ENCODE peak calls at places on chromosomes 5 and 9, in eight cellular contexts. A is astrocyte; E is EH; V is NCI-H1092 treated with DMSO at 0.1 percent for 48 hours; K is activated CD4-positive, alpha-beta T cell treated with anti-CD3 and anti-CD28 coated beads for 48 hours; Y is tibial nerve; N is NCI-H1694; L is GM18507. B is an unnamed sample.

GRCh38 chr9:137411670-137412380 is 11.1 kb downstream of the EXD3 start:
- DNase-seq in E (peak; percentile 91), N (no peak), Y (peak; percentile 69), A (peak; percentile 91), K (peak; percentile 58), V (no peak), L (peak; percentile 70), B (peak; percentile 78)

GRCh38 chr9:134123764-134124128 is 12.1 kb upstream of the WDR5 start:
- DNase-seq in L (no peak), E (no peak), A (no peak), K (no peak), V (no peak), N (no peak), Y (no peak), B (no peak)

GRCh38 chr5:118518720-118519119 is 469.6 kb downstream of the DTWD2 start:
- DNase-seq in E (no peak), A (no peak), K (no peak), N (no peak), V (no peak), L (no peak), Y (no peak), B (no peak)

GRCh38 chr5:177455036-177455660 is 8.5 kb downstream of the PRR7 start:
- DNase-seq in A (peak; percentile 49), K (peak; percentile 95), N (peak; percentile 36), Y (no peak), L (peak; percentile 73), E (peak; percentile 68), V (peak; percentile 68), B (peak; percentile 95)

GRCh38 chr9:130938652-130939404 is at the start of gene FIBCD1:
- DNase-seq in K (peak; percentile 39), E (peak; percentile 45), N (no peak), V (peak; percentile 13), A (peak; percentile 18), L (no peak), Y (no peak), B (peak; percentile 24)

GRCh38 chr5:141524604-141525597 is 36.0 kb downstream of the PCDHGC5 start:
- DNase-seq in A (peak; percentile 90), L (no peak), K (peak; percentile 53), V (peak; percentile 83), Y (peak; percentile 89), E (peak; percentile 97), N (peak; percentile 96), B (peak; percentile 60)

GRCh38 chr5:149658299-149658698 is 71.8 kb upstream of the PPARGC1B start:
- DNase-seq in Y (no peak), L (no peak), E (no peak), K (no peak), V (no peak), A (no peak), N (no peak), B (no peak)

GRCh38 chr9:14051459-14051858 is 262.5 kb downstream of the NFIB start:
- DNase-seq in A (peak; percentile 57), Y (no peak), E (no peak), N (no peak), K (no peak), L (no peak), V (no peak), B (no peak)

GRCh38 chr9:116907989-116908388 is 220.9 kb downstream of the TRIM32 start:
- DNase-seq in N (no peak), V (no peak), L (no peak), Y (no peak), K (no peak), E (no peak), A (no peak), B (no peak)

GRCh38 chr9:6631207-6631512 is 14.4 kb downstream of the GLDC start:
- DNase-seq in V (no peak), A (no peak), E (no peak), Y (no peak), L (no peak), K (no peak), N (no peak), B (no peak)

GRCh38 chr9:114085404-114085803 is 7.3 kb upstream of the AMBP start:
- DNase-seq in Y (no peak), N (no peak), A (no peak), L (no peak), K (no peak), E (no peak), V (no peak), B (no peak)

GRCh38 chr5:178360231-178360925 is 127.8 kb upstream of the PHYKPL start:
- DNase-seq in A (no peak), L (no peak), E (no peak), K (no peak), Y (no peak), V (no peak), N (no peak), B (no peak)

GRCh38 chr5:129046151-129046550 is 48.4 kb upstream of the ISOC1 start:
- DNase-seq in K (no peak), E (no peak), A (no peak), V (no peak), L (no peak), N (no peak), Y (no peak), B (no peak)

GRCh38 chr5:151248651-151249050 is 4.3 kb upstream of the GM2A start:
- DNase-seq in V (no peak), L (no peak), K (no peak), Y (no peak), A (no peak), E (no peak), N (no peak), B (no peak)

GRCh38 chr9:87503970-87504369 is 6.3 kb downstream of the DAPK1 start:
- DNase-seq in A (no peak), E (no peak), N (no peak), L (no peak), Y (no peak), K (peak; percentile 25), V (no peak), B (no peak)

GRCh38 chr5:398475-399295 is 44.3 kb upstream of the EXOC3 start:
- DNase-seq in A (no peak), V (peak; percentile 27), Y (no peak), N (no peak), L (no peak), K (no peak), E (no peak), B (no peak)

GRCh38 chr9:76441551-76442322 is 17.2 kb upstream of the GCNT1 start:
- DNase-seq in N (no peak), A (peak; percentile 96), L (no peak), V (no peak), K (peak; percentile 69), Y (no peak), E (peak; percentile 71), B (peak; percentile 72)

GRCh38 chr5:159017787-159018186 is 81.9 kb downstream of the EBF1 start:
- DNase-seq in A (peak; percentile 68), N (no peak), V (no peak), E (peak; percentile 88), Y (peak; percentile 39), K (no peak), L (no peak), B (no peak)

GRCh38 chr5:80238078-80238477 is 17.8 kb downstream of the SERINC5 start:
- DNase-seq in L (no peak), Y (no peak), N (no peak), E (no peak), K (peak; percentile 41), V (no peak), A (no peak), B (peak; percentile 52)

GRCh38 chr5:36079200-36079761 is 12.6 kb upstream of the UGT3A2 start:
- DNase-seq in A (peak; percentile 23), K (peak; percentile 24), E (peak; percentile 59), L (peak; percentile 15), V (peak; percentile 68), Y (peak; percentile 32), N (peak; percentile 79), B (no peak)

GRCh38 chr5:111043712-111044506 is 27.6 kb upstream of the TSLP start:
- DNase-seq in L (no peak), Y (no peak), N (no peak), V (no peak), K (no peak), A (peak; percentile 39), E (peak; percentile 32), B (no peak)

GRCh38 chr9:14400658-14400995 is 86.7 kb upstream of the NFIB start:
- DNase-seq in Y (peak; percentile 40), E (peak; percentile 58), N (peak; percentile 92), A (peak; percentile 82), K (no peak), L (no peak), V (peak; percentile 80), B (no peak)

GRCh38 chr9:95515272-95516113 is 1.3 kb downstream of the PTCH1 start:
- DNase-seq in Y (no peak), L (no peak), E (no peak), N (peak; percentile 38), V (peak; percentile 75), K (peak; percentile 49), A (no peak), B (peak; percentile 56)

GRCh38 chr9:18490591-18491370 is 16.8 kb downstream of the ADAMTSL1 start:
- DNase-seq in Y (peak; percentile 22), L (no peak), E (peak; percentile 99), V (peak; percentile 74), A (peak; percentile 100), N (no peak), K (no peak), B (no peak)

GRCh38 chr5:142969186-142969585 is 199.0 kb downstream of the ARHGAP26 start:
- DNase-seq in K (no peak), A (no peak), N (no peak), E (no peak), Y (no peak), V (no peak), L (no peak), B (no peak)

GRCh38 chr9:27633754-27634153 is 60.5 kb upstream of the C9orf72 start:
- DNase-seq in N (no peak), V (no peak), L (no peak), K (no peak), E (no peak), A (no peak), Y (no peak), B (no peak)

GRCh38 chr5:19122923-19123322 is 865.1 kb downstream of the CDH18 start:
- DNase-seq in N (no peak), Y (no peak), L (no peak), E (no peak), K (no peak), V (no peak), A (no peak), B (no peak)

GRCh38 chr5:176780951-176781350 is 29.4 kb upstream of the UNC5A start:
- DNase-seq in V (peak; percentile 49), L (no peak), K (no peak), Y (no peak), N (no peak), A (no peak), E (no peak), B (no peak)

GRCh38 chr9:131578778-131579504 is 33.6 kb downstream of the PRRT1B start:
- DNase-seq in K (peak; percentile 55), N (no peak), V (no peak), Y (no peak), A (no peak), E (no peak), L (peak; percentile 44), B (peak; percentile 68)

GRCh38 chr9:129554649-129555048 is 66.3 kb downstream of the C9orf50 start:
- DNase-seq in Y (no peak), N (no peak), K (no peak), A (no peak), E (peak; percentile 38), L (no peak), V (no peak), B (no peak)

GRCh38 chr9:127805620-127806019 is 2.9 kb downstream of the FPGS start:
- DNase-seq in N (no peak), K (peak; percentile 65), V (no peak), E (peak; percentile 29), Y (no peak), L (no peak), A (no peak), B (peak; percentile 65)

GRCh38 chr5:100761192-100761591 is 141.9 kb downstream of the ST8SIA4 start:
- DNase-seq in Y (no peak), L (no peak), V (no peak), N (no peak), A (peak; percentile 45), K (no peak), E (no peak), B (no peak)

GRCh38 chr5:141051526-141051876 is 327 bp downstream of the PCDHB1 start:
- DNase-seq in E (no peak), A (no peak), L (no peak), V (no peak), Y (no peak), N (no peak), K (no peak), B (no peak)

GRCh38 chr9:9102295-9102694 is 1302.7 kb upstream of the DMAC1 start:
- DNase-seq in N (no peak), E (no peak), A (no peak), K (no peak), L (no peak), Y (no peak), V (no peak), B (no peak)

B was measured in activated CD4-positive, alpha-beta memory T cell treated with anti-CD3 and anti-CD28 coated beads for 36 hours.